ENCODE peak calls at places on chromosomes 1 and 21, in nine cellular contexts. C is AG10803, M is lower lobe of right lung, N is OCI-LY7, Z is dorsolateral prefrontal cortex, A is breast epithelium, D is astrocyte of the spinal cord, H is heart right ventricle, Q is GM12865. Y is an unnamed sample.

GRCh38 chr21:39014751-39015150 is 168.5 kb downstream of the PSMG1 start:
- DNase-seq in C (peak), M (no peak), N (no peak), Z (no peak), A (no peak), D (peak), H (no peak), Q (no peak), Y (peak)

GRCh38 chr1:150596095-150596892 is 16.9 kb upstream of the MCL1 start:
- DNase-seq in C (peak), M (no peak), N (no peak), Z (no peak), A (no peak), D (peak), H (no peak), Q (no peak), Y (peak)

GRCh38 chr21:14602418-14602987 is 56.4 kb upstream of the SAMSN1 start:
- DNase-seq in C (no peak), M (no peak), N (peak), Z (no peak), A (no peak), D (no peak), H (no peak), Q (peak), Y (no peak)

GRCh38 chr1:101314244-101314643 is 77.4 kb downstream of the S1PR1 start:
- DNase-seq in C (peak), M (no peak), N (no peak), Z (no peak), A (no peak), D (peak), H (no peak), Q (peak), Y (peak)

GRCh38 chr21:44699502-44700001 is 2.6 kb downstream of the KRTAP10-12 start:
- DNase-seq in C (no peak), M (no peak), N (no peak), Z (no peak), A (no peak), D (no peak), H (no peak), Q (no peak), Y (no peak)

GRCh38 chr1:231265379-231265778 is 24.4 kb downstream of the GNPAT start:
- DNase-seq in C (no peak), M (no peak), N (no peak), Z (no peak), A (no peak), D (no peak), H (no peak), Q (no peak), Y (no peak)

GRCh38 chr21:40128891-40129290 is 261.7 kb downstream of the PCP4 start:
- DNase-seq in C (no peak), M (no peak), N (no peak), Z (no peak), A (no peak), D (no peak), H (no peak), Q (no peak), Y (no peak)

GRCh38 chr1:68111804-68112436 is 61.5 kb upstream of the DIRAS3 start:
- DNase-seq in C (peak), M (peak), N (no peak), Z (peak), A (peak), D (peak), H (peak), Q (no peak), Y (peak)

GRCh38 chr1:26531651-26532131 is 2.1 kb downstream of the RPS6KA1 start:
- DNase-seq in C (no peak), M (peak), N (no peak), Z (no peak), A (peak), D (no peak), H (no peak), Q (no peak), Y (no peak)

GRCh38 chr1:240732390-240732789 is 120.4 kb upstream of the GREM2 start:
- DNase-seq in C (peak), M (no peak), N (peak), Z (no peak), A (no peak), D (peak), H (no peak), Q (peak), Y (peak)

GRCh38 chr1:194071200-194071599 is 884.8 kb upstream of the B3GALT2 start:
- DNase-seq in C (no peak), M (no peak), N (no peak), Z (no peak), A (no peak), D (no peak), H (no peak), Q (no peak), Y (no peak)

GRCh38 chr1:32736812-32737791 is 34.5 kb upstream of the SYNC start:
- DNase-seq in C (no peak), M (no peak), N (no peak), Z (no peak), A (no peak), D (no peak), H (no peak), Q (no peak), Y (no peak)

GRCh38 chr1:59743324-59744108 is 71.2 kb upstream of the HOOK1 start:
- DNase-seq in C (no peak), M (no peak), N (no peak), Z (no peak), A (no peak), D (no peak), H (no peak), Q (no peak), Y (no peak)

GRCh38 chr1:243729956-243730355 is 120.1 kb downstream of the AKT3 start:
- DNase-seq in C (no peak), M (no peak), N (no peak), Z (no peak), A (no peak), D (no peak), H (no peak), Q (no peak), Y (no peak)
- H3K4me3 ChIP-seq in C (no peak), M (no peak), N (no peak), Z (no peak), A (no peak), D (no peak), H (no peak), Q (no peak), Y (no peak)

GRCh38 chr1:238953448-238953847 is 432.9 kb upstream of the CHRM3 start:
- DNase-seq in C (no peak), M (no peak), N (no peak), Z (no peak), A (no peak), D (no peak), H (no peak), Q (no peak), Y (no peak)
- TF ChIP-seq CTCF in C (peak), M (no peak), N (no peak), Z (no peak), A (no peak), D (no peak), H (no peak), Q (no peak), Y (no peak)

GRCh38 chr21:41497836-41498235 is 10.1 kb downstream of the TMPRSS2 start:
- DNase-seq in C (no peak), M (no peak), N (no peak), Z (no peak), A (no peak), D (no peak), H (no peak), Q (no peak), Y (no peak)

GRCh38 chr21:41499920-41500319 is 8.0 kb downstream of the TMPRSS2 start:
- DNase-seq in C (no peak), M (no peak), N (no peak), Z (no peak), A (no peak), D (no peak), H (no peak), Q (no peak), Y (no peak)

GRCh38 chr21:41500931-41501381 is 7.0 kb downstream of the TMPRSS2 start:
- DNase-seq in C (no peak), M (no peak), N (no peak), Z (no peak), A (no peak), D (no peak), H (no peak), Q (no peak), Y (no peak)

GRCh38 chr21:41501919-41502318 is 6.0 kb downstream of the TMPRSS2 start:
- DNase-seq in C (no peak), M (no peak), N (no peak), Z (peak), A (no peak), D (no peak), H (no peak), Q (no peak), Y (no peak)

GRCh38 chr21:41500354-41500753 is 7.6 kb downstream of the TMPRSS2 start:
- DNase-seq in C (no peak), M (no peak), N (no peak), Z (no peak), A (no peak), D (no peak), H (no peak), Q (no peak), Y (no peak)
- H3K4me3 ChIP-seq in C (no peak), M (no peak), N (no peak), Z (no peak), A (no peak), D (no peak), H (no peak), Q (no peak), Y (no peak)

GRCh38 chr1:203166192-203166940 is 9.3 kb downstream of the MYBPH start:
- DNase-seq in C (no peak), M (no peak), N (peak), Z (peak), A (no peak), D (no peak), H (no peak), Q (peak), Y (no peak)
- TF ChIP-seq CTCF in C (no peak), M (peak), N (peak), Z (no peak), A (no peak), D (no peak), H (no peak), Q (peak), Y (no peak)